ENCODE peak calls at places on chromosomes 12 and 14, in four cellular contexts. One of them, this sample, is unnamed.

GRCh38 chr12:105222726-105223357 is 13.1 kb downstream of the APPL2 start:
- DNase-seq in CD4-positive, alpha-beta T cell: no peak
- DNase-seq in AG04450: no peak
- DNase-seq in mucosa of descending colon: no peak
- DNase-seq in this sample: no peak

GRCh38 chr12:1660304-1661187 is 30.3 kb upstream of the ADIPOR2 start:
- DNase-seq in CD4-positive, alpha-beta T cell: peak; percentile 45
- DNase-seq in mucosa of descending colon: peak; percentile 83
- DNase-seq in AG04450: no peak
- DNase-seq in this sample: peak; percentile 26

GRCh38 chr12:92759634-92760268 is 57.0 kb downstream of the PLEKHG7 start:
- DNase-seq in mucosa of descending colon: no peak
- DNase-seq in AG04450: peak; percentile 76
- DNase-seq in CD4-positive, alpha-beta T cell: no peak
- DNase-seq in this sample: no peak

GRCh38 chr14:42710071-42710470 is 1103.4 kb downstream of the LRFN5 start:
- DNase-seq in AG04450: no peak
- DNase-seq in mucosa of descending colon: no peak
- DNase-seq in CD4-positive, alpha-beta T cell: no peak
- DNase-seq in this sample: no peak

GRCh38 chr12:86712425-86712843 is 456.2 kb upstream of the MGAT4C start:
- DNase-seq in CD4-positive, alpha-beta T cell: no peak
- DNase-seq in mucosa of descending colon: no peak
- DNase-seq in AG04450: peak; percentile 94
- DNase-seq in this sample: no peak

GRCh38 chr14:100117647-100118376 is 41.6 kb downstream of the DEGS2 start:
- DNase-seq in AG04450: no peak
- DNase-seq in mucosa of descending colon: peak; percentile 76
- DNase-seq in CD4-positive, alpha-beta T cell: no peak
- DNase-seq in this sample: no peak

GRCh38 chr12:46105735-46106134 is 115.4 kb upstream of the SCAF11 start:
- DNase-seq in mucosa of descending colon: no peak
- DNase-seq in CD4-positive, alpha-beta T cell: no peak
- DNase-seq in AG04450: no peak
- DNase-seq in this sample: no peak

GRCh38 chr12:65838330-65838976 is 14.2 kb downstream of the HMGA2 start:
- DNase-seq in AG04450: no peak
- DNase-seq in CD4-positive, alpha-beta T cell: no peak
- DNase-seq in mucosa of descending colon: no peak
- DNase-seq in this sample: no peak

GRCh38 chr12:119649202-119649808 is 18.6 kb upstream of the PRKAB1 start:
- DNase-seq in mucosa of descending colon: no peak
- DNase-seq in CD4-positive, alpha-beta T cell: no peak
- DNase-seq in AG04450: no peak
- DNase-seq in this sample: no peak

GRCh38 chr14:67187210-67187609 is 2.0 kb upstream of the GARIN2 start:
- DNase-seq in mucosa of descending colon: no peak
- DNase-seq in CD4-positive, alpha-beta T cell: no peak
- DNase-seq in AG04450: no peak
- DNase-seq in this sample: no peak

GRCh38 chr12:15154108-15154507 is 67.1 kb downstream of the RERG start:
- DNase-seq in mucosa of descending colon: no peak
- DNase-seq in AG04450: no peak
- DNase-seq in CD4-positive, alpha-beta T cell: no peak
- DNase-seq in this sample: no peak

GRCh38 chr14:29462271-29462670 is 465.4 kb downstream of the PRKD1 start:
- DNase-seq in CD4-positive, alpha-beta T cell: no peak
- DNase-seq in mucosa of descending colon: no peak
- DNase-seq in AG04450: no peak
- DNase-seq in this sample: no peak

GRCh38 chr12:61694214-61694613 is 566.0 kb upstream of the USP15 start:
- DNase-seq in AG04450: no peak
- DNase-seq in mucosa of descending colon: no peak
- DNase-seq in CD4-positive, alpha-beta T cell: no peak
- DNase-seq in this sample: no peak
- H3K9me3 ChIP-seq in AG04450: peaks cover 10% of the 10 kb centered on the region
- H3K9me3 ChIP-seq in mucosa of descending colon: peaks cover 53% of the 10 kb centered on the region
- H3K9me3 ChIP-seq in CD4-positive, alpha-beta T cell: peaks cover 18% of the 10 kb centered on the region
- H3K9me3 ChIP-seq in this sample: no peaks in the 10 kb centered on the region

GRCh38 chr12:111164833-111165232 is 204.1 kb downstream of the PHETA1 start:
- DNase-seq in AG04450: no peak
- DNase-seq in CD4-positive, alpha-beta T cell: no peak
- DNase-seq in mucosa of descending colon: no peak
- DNase-seq in this sample: no peak

GRCh38 chr12:111160350-111161142 is 208.3 kb downstream of the PHETA1 start:
- DNase-seq in mucosa of descending colon: no peak
- DNase-seq in AG04450: no peak
- DNase-seq in CD4-positive, alpha-beta T cell: no peak
- DNase-seq in this sample: no peak

GRCh38 chr12:111161898-111162297 is 207.0 kb downstream of the PHETA1 start:
- DNase-seq in AG04450: no peak
- DNase-seq in mucosa of descending colon: no peak
- DNase-seq in CD4-positive, alpha-beta T cell: no peak
- DNase-seq in this sample: no peak

GRCh38 chr12:111166779-111167540 is 201.9 kb downstream of the PHETA1 start:
- DNase-seq in mucosa of descending colon: peak; percentile 34
- DNase-seq in AG04450: no peak
- DNase-seq in CD4-positive, alpha-beta T cell: no peak
- DNase-seq in this sample: no peak

GRCh38 chr12:111163422-111163821 is 205.5 kb downstream of the PHETA1 start:
- DNase-seq in CD4-positive, alpha-beta T cell: no peak
- DNase-seq in mucosa of descending colon: no peak
- DNase-seq in AG04450: no peak
- DNase-seq in this sample: no peak
- H3K9me3 ChIP-seq in CD4-positive, alpha-beta T cell: no peaks in the 10 kb centered on the region
- H3K9me3 ChIP-seq in mucosa of descending colon: no peaks in the 10 kb centered on the region
- H3K9me3 ChIP-seq in AG04450: no peaks in the 10 kb centered on the region
- H3K9me3 ChIP-seq in this sample: no peaks in the 10 kb centered on the region

GRCh38 chr12:78224154-78224553 is 393.5 kb downstream of the NAV3 start:
- DNase-seq in CD4-positive, alpha-beta T cell: no peak
- DNase-seq in mucosa of descending colon: no peak
- DNase-seq in AG04450: no peak
- DNase-seq in this sample: no peak

GRCh38 chr12:78226763-78227162 is 396.1 kb downstream of the NAV3 start:
- DNase-seq in CD4-positive, alpha-beta T cell: no peak
- DNase-seq in AG04450: no peak
- DNase-seq in mucosa of descending colon: no peak
- DNase-seq in this sample: no peak

DNA sequence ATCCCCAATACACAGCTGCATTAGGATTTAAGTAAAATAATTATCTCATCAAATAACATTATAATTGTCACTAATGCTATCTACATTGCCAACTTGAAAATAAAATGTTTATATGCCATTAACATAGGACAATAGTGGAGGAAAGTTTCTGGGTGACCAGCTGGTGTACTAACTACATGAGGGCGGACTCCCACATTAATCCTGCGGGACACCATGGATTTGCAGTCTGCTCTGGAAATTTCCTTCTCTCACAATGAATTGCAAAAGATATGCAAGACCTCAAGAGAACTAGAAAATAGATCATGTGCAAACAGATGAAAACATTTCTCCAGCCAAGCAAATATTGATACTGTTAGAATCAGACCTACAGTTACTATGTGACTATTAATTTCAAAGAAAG is 390.1 kb downstream of the NAV3 start:
- DNase-seq in CD4-positive, alpha-beta T cell: no peak
- DNase-seq in AG04450: no peak
- DNase-seq in mucosa of descending colon: no peak
- DNase-seq in this sample: no peak
- H3K9me3 ChIP-seq in CD4-positive, alpha-beta T cell: no peaks in the 10 kb centered on the region
- H3K9me3 ChIP-seq in AG04450: no peaks in the 10 kb centered on the region
- H3K9me3 ChIP-seq in mucosa of descending colon: no peaks in the 10 kb centered on the region
- H3K9me3 ChIP-seq in this sample: no peaks in the 10 kb centered on the region

GRCh38 chr12:132345555-132346200 is 16.3 kb upstream of the GALNT9 start:
- DNase-seq in AG04450: no peak
- DNase-seq in mucosa of descending colon: no peak
- DNase-seq in CD4-positive, alpha-beta T cell: no peak
- DNase-seq in this sample: no peak

GRCh38 chr12:132345126-132345525 is 15.7 kb upstream of the GALNT9 start:
- DNase-seq in CD4-positive, alpha-beta T cell: no peak
- DNase-seq in mucosa of descending colon: no peak
- DNase-seq in AG04450: no peak
- DNase-seq in this sample: no peak

GRCh38 chr12:132348176-132348575 is 18.8 kb upstream of the GALNT9 start:
- DNase-seq in AG04450: no peak
- DNase-seq in CD4-positive, alpha-beta T cell: no peak
- DNase-seq in mucosa of descending colon: no peak
- DNase-seq in this sample: no peak

GRCh38 chr12:132347471-132347855 is 18.1 kb upstream of the GALNT9 start:
- DNase-seq in CD4-positive, alpha-beta T cell: no peak
- DNase-seq in AG04450: no peak
- DNase-seq in mucosa of descending colon: no peak
- DNase-seq in this sample: no peak

DNA sequence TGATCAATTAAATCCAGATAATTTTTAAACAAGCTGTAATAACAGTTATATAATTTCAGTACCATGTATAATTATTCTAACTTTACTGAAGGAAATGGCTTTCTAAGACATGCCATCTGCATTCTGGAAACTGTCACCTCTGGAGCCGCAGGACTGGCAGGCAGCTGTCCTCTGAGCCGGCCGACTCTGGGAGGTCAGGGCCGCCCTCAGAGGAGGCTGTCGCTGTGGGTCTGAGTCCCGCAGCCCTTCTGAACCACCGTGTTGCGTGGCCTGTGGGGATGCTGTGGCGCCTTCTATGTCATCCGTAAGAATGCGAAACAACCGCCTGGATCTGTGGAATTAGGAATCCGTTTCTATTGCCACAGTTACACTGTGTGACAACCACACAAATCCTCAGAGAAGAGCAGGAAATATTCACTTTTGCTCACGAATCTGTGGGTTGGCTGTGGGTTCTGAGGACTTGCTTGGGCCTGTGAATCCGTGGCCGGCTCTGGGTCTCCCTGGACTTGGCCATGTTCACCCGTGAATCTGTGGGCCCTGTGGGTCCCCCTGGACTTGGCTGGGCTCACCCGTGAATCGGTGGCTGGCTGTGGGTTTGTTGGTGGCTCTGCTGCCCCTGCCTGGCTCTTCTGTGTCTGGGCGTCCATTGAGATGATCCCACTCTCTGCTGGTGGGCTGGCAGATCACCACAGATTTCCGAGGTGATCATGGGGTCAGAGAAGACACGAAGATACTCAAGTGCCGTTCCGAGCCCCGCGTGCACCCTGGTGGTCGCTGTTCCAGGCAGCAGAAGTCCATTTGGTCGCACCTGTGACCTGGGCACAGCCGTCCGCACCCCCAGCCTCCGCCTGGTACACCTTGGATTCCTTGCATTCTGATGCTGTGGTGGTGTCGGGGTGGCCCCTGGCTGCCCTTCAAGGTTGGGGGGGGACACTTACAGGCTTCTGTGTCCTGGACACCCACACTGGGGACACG is 17.4 kb upstream of the GALNT9 start:
- DNase-seq in mucosa of descending colon: no peak
- DNase-seq in AG04450: no peak
- DNase-seq in CD4-positive, alpha-beta T cell: no peak
- DNase-seq in this sample: no peak
- H3K9me3 ChIP-seq in mucosa of descending colon: no peaks in the 10 kb centered on the region
- H3K9me3 ChIP-seq in AG04450: peaks cover 58% of the 10 kb centered on the region
- H3K9me3 ChIP-seq in CD4-positive, alpha-beta T cell: no peaks in the 10 kb centered on the region
- H3K9me3 ChIP-seq in this sample: no peaks in the 10 kb centered on the region

GRCh38 chr12:56867216-56867615 is 67.0 kb downstream of the SDR9C7 start:
- DNase-seq in AG04450: no peak
- DNase-seq in CD4-positive, alpha-beta T cell: no peak
- DNase-seq in mucosa of descending colon: no peak
- DNase-seq in this sample: no peak

GRCh38 chr12:56877195-56878009 is 56.8 kb downstream of the SDR9C7 start:
- DNase-seq in mucosa of descending colon: no peak
- DNase-seq in AG04450: no peak
- DNase-seq in CD4-positive, alpha-beta T cell: no peak
- DNase-seq in this sample: no peak

GRCh38 chr12:56874821-56875220 is 59.4 kb downstream of the SDR9C7 start:
- DNase-seq in mucosa of descending colon: no peak
- DNase-seq in CD4-positive, alpha-beta T cell: no peak
- DNase-seq in AG04450: no peak
- DNase-seq in this sample: no peak

GRCh38 chr12:56873382-56873781 is 60.8 kb downstream of the SDR9C7 start:
- DNase-seq in CD4-positive, alpha-beta T cell: no peak
- DNase-seq in AG04450: no peak
- DNase-seq in mucosa of descending colon: no peak
- DNase-seq in this sample: no peak

DNA sequence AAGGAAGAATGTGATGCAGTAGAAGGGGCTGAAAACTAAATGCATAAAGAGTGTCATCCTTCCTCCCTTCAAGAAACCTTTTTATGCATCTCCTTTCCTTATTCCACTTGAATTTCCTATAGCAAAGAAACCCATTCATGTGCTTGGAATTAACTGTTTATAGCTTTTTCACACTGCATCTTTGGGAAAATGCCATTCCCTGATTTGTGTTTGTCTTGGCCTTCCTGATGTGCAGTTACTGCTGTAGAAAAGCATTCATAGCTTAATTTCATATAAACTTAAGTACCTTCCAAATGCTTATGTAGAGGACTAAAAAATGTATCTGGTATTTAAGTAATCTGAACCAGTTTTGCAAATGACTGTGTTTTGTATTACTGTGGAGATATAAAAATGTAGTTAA is 61.8 kb downstream of the SDR9C7 start:
- DNase-seq in AG04450: no peak
- DNase-seq in CD4-positive, alpha-beta T cell: no peak
- DNase-seq in mucosa of descending colon: no peak
- DNase-seq in this sample: no peak
- H3K9me3 ChIP-seq in AG04450: peaks cover 2% of the 10 kb centered on the region
- H3K9me3 ChIP-seq in CD4-positive, alpha-beta T cell: no peaks in the 10 kb centered on the region
- H3K9me3 ChIP-seq in mucosa of descending colon: peaks cover 7% of the 10 kb centered on the region
- H3K9me3 ChIP-seq in this sample: no peaks in the 10 kb centered on the region

GRCh38 chr12:132921685-132922084 is 34.3 kb upstream of the CHFR start:
- DNase-seq in AG04450: no peak
- DNase-seq in CD4-positive, alpha-beta T cell: no peak
- DNase-seq in mucosa of descending colon: no peak
- DNase-seq in this sample: no peak
- H3K9me3 ChIP-seq in AG04450: peaks cover 80% of the 10 kb centered on the region
- H3K9me3 ChIP-seq in CD4-positive, alpha-beta T cell: peaks cover 92% of the 10 kb centered on the region
- H3K9me3 ChIP-seq in mucosa of descending colon: peaks cover 100% of the 10 kb centered on the region
- H3K9me3 ChIP-seq in this sample: peaks cover 45% of the 10 kb centered on the region

DNA sequence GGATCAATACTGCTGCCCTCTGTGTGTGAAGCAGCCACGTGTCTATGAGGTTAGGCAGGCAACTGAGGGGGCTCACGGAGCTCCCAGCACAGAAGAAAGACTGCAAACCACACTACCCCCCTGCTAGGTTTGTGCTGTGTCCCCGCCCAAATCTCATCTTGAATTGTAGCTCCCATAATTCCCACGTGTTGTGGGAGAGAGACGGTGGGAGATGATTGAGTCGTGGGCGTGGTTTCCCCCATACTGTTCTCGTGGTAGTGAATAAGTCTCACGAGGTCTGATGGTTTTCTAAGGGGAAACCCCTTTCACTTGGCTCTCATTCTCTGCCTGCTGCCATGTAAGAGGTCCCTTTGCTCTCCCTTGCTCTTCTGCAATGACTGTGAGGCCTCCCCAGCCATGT is 68.6 kb downstream of the ACTN1 start:
- DNase-seq in mucosa of descending colon: no peak
- DNase-seq in AG04450: no peak
- DNase-seq in CD4-positive, alpha-beta T cell: no peak
- DNase-seq in this sample: no peak
- H3K9me3 ChIP-seq in mucosa of descending colon: no peaks in the 10 kb centered on the region
- H3K9me3 ChIP-seq in AG04450: no peaks in the 10 kb centered on the region
- H3K9me3 ChIP-seq in CD4-positive, alpha-beta T cell: no peaks in the 10 kb centered on the region
- H3K9me3 ChIP-seq in this sample: no peaks in the 10 kb centered on the region

This sample was measured in T-helper 17 cell.